ENCODE peak calls at places on chromosome 15, in five cellular contexts. B, X, F, I and E are unnamed samples.

GRCh38 chr15:71646767-71647478 is 163.4 kb upstream of the NR2E3 start:
- DNase-seq in B (no peak), X (no peak), F (no peak), I (no peak), E (no peak)

GRCh38 chr15:47505712-47506542 is 211.4 kb upstream of the SEMA6D start:
- DNase-seq in B (no peak), X (no peak), F (no peak), I (no peak), E (no peak)

GRCh38 chr15:55916666-55917409 is 76.6 kb downstream of the NEDD4 start:
- DNase-seq in B (no peak), X (no peak), F (no peak), I (no peak), E (no peak)

GRCh38 chr15:61974759-61975158 is 85.5 kb downstream of the VPS13C start:
- DNase-seq in B (no peak), X (no peak), F (no peak), I (no peak), E (no peak)

GRCh38 chr15:90769375-90769774 is 52.2 kb downstream of the BLM start:
- DNase-seq in B (no peak), X (no peak), F (no peak), I (no peak), E (no peak)

GRCh38 chr15:22786868-22787698 is 639 bp downstream of the NIPA1 start:
- DNase-seq in B (no peak), X (peak; percentile 32), F (peak; percentile 1), I (no peak), E (no peak)

GRCh38 chr15:32851619-32852416 is 134.0 kb downstream of the GREM1 start:
- DNase-seq in B (no peak), X (no peak), F (no peak), I (no peak), E (no peak)

GRCh38 chr15:74604983-74605809 is 10.4 kb upstream of the CLK3 start:
- DNase-seq in B (no peak), X (no peak), F (no peak), I (no peak), E (no peak)

GRCh38 chr15:60758961-60759729 is 280.2 kb upstream of the ICE2 start:
- DNase-seq in B (no peak), X (no peak), F (no peak), I (no peak), E (no peak)

GRCh38 chr15:47586653-47587224 is 130.6 kb upstream of the SEMA6D start:
- DNase-seq in B (no peak), X (no peak), F (no peak), I (no peak), E (no peak)

GRCh38 chr15:48965972-48966371 is 2.3 kb upstream of the SHC4 start:
- DNase-seq in B (no peak), X (no peak), F (peak; percentile 58), I (no peak), E (peak; percentile 45)

GRCh38 chr15:89104172-89104564 is 15.9 kb downstream of the ABHD2 start:
- DNase-seq in B (no peak), X (no peak), F (no peak), I (no peak), E (no peak)

GRCh38 chr15:34047893-34048775 is 9.1 kb upstream of the AVEN start:
- DNase-seq in B (no peak), X (no peak), F (no peak), I (no peak), E (no peak)

GRCh38 chr15:101657171-101657570 is 5.0 kb upstream of the TM2D3 start:
- DNase-seq in B (no peak), X (no peak), F (no peak), I (no peak), E (no peak)

GRCh38 chr15:53789654-53790053 is 30.2 kb upstream of the WDR72 start:
- DNase-seq in B (no peak), X (no peak), F (no peak), I (no peak), E (no peak)

GRCh38 chr15:39455502-39455991 is 125.3 kb upstream of the THBS1 start:
- DNase-seq in B (no peak), X (no peak), F (no peak), I (no peak), E (no peak)

GRCh38 chr15:66741646-66742045 is 39.6 kb downstream of the SMAD6 start:
- DNase-seq in B (no peak), X (no peak), F (no peak), I (no peak), E (no peak)

GRCh38 chr15:58274885-58275284 is 136.7 kb downstream of the AQP9 start:
- DNase-seq in B (no peak), X (no peak), F (peak; percentile 18), I (no peak), E (no peak)

GRCh38 chr15:51348688-51349087 is 7.2 kb downstream of the GLDN start:
- DNase-seq in B (no peak), X (no peak), F (no peak), I (no peak), E (peak; percentile 60)

GRCh38 chr15:40941078-40941527 is 12.0 kb downstream of the DLL4 start:
- DNase-seq in B (no peak), X (no peak), F (no peak), I (no peak), E (no peak)

GRCh38 chr15:101203607-101204006 is 48.2 kb downstream of the CHSY1 start:
- DNase-seq in B (no peak), X (no peak), F (no peak), I (no peak), E (no peak)

GRCh38 chr15:73955326-73955725 is 29.1 kb downstream of the LOXL1 start:
- DNase-seq in B (no peak), X (no peak), F (no peak), I (no peak), E (no peak)